ENCODE peak calls at places on chromosomes 13 and 19, in seven cellular contexts. S is osteoblast; V is SK-N-SH; H is CD8-positive, alpha-beta T cell; T is cardiac muscle cell; C is left ventricle myocardium inferior; W is HepG2. Z is an unnamed sample.

GRCh38 chr19:5354403-5354802 is 13.8 kb upstream of the PTPRS start:
- DNase-seq in W (peak; percentile 34), V (peak; percentile 58), H (no peak), C (no peak), T (no peak), S (no peak), Z (peak; percentile 48)

GRCh38 chr19:5572556-5573286 is 5.0 kb upstream of the TINCR start:
- DNase-seq in S (no peak), W (no peak), V (peak; percentile 15), T (no peak), H (no peak), C (no peak), Z (no peak)

GRCh38 chr19:32744555-32745325 is 25.2 kb downstream of the TDRD12 start:
- DNase-seq in V (no peak), T (no peak), C (no peak), W (no peak), H (no peak), S (no peak), Z (no peak)

GRCh38 chr13:99165753-99166587 is 34.7 kb upstream of the UBAC2 start:
- DNase-seq in H (no peak), C (no peak), W (no peak), T (no peak), V (no peak), S (no peak), Z (no peak)

GRCh38 chr13:89704040-89704439 is 1643.4 kb upstream of the MIR17HG start:
- DNase-seq in S (no peak), V (no peak), W (no peak), H (no peak), C (no peak), T (no peak), Z (no peak)

GRCh38 chr19:40223135-40223822 is 3.2 kb downstream of the CCNP start:
- DNase-seq in T (no peak), C (no peak), H (no peak), V (no peak), S (peak; percentile 42), W (no peak), Z (no peak)

GRCh38 chr19:10929402-10929794 is 787 bp downstream of the TIMM29 start:
- DNase-seq in V (no peak), C (no peak), T (no peak), W (no peak), H (no peak), S (peak; percentile 14), Z (peak; percentile 76)

GRCh38 chr19:2540646-2541454 is 64.9 kb downstream of the GADD45B start:
- DNase-seq in S (peak; percentile 98), H (no peak), T (peak; percentile 97), V (no peak), W (peak; percentile 95), C (peak; percentile 93), Z (peak; percentile 97)

GRCh38 chr19:12720851-12721655 is 2.7 kb downstream of the TNPO2 start:
- DNase-seq in V (peak; percentile 62), W (no peak), T (peak; percentile 8), H (no peak), C (no peak), S (peak; percentile 88), Z (no peak)

GRCh38 chr13:35599385-35599784 is 122.9 kb upstream of the MAB21L1 start:
- DNase-seq in W (no peak), S (no peak), C (no peak), T (peak; percentile 83), H (no peak), V (no peak), Z (no peak)

GRCh38 chr13:41694902-41695301 is 237.6 kb downstream of the RGCC start:
- DNase-seq in V (no peak), W (no peak), H (no peak), C (peak; percentile 21), T (peak; percentile 61), S (peak; percentile 69), Z (peak; percentile 71)

GRCh38 chr13:95319551-95320274 is 18.5 kb upstream of the ABCC4 start:
- DNase-seq in H (no peak), V (no peak), T (no peak), C (no peak), S (peak; percentile 74), W (no peak), Z (no peak)

GRCh38 chr13:68550330-68550729 is 1320.2 kb upstream of the PCDH9 start:
- DNase-seq in V (no peak), H (no peak), T (no peak), S (no peak), C (no peak), W (no peak), Z (no peak)

GRCh38 chr19:56253737-56254136 is 18.8 kb upstream of the EDDM13 start:
- DNase-seq in S (peak; percentile 57), H (no peak), W (peak; percentile 48), C (no peak), V (peak; percentile 61), T (peak; percentile 26), Z (no peak)

GRCh38 chr13:18951412-18951811 is 230.2 kb downstream of the TUBA3C start:
- DNase-seq in C (no peak), T (no peak), H (no peak), V (no peak), S (peak; percentile 63), W (no peak), Z (peak; percentile 57)

GRCh38 chr13:107767119-107767518 is 448.2 kb downstream of the LIG4 start:
- DNase-seq in W (no peak), H (no peak), C (no peak), S (no peak), T (no peak), V (peak; percentile 76), Z (no peak)

GRCh38 chr13:95948646-95949045 is 104.6 kb downstream of the UGGT2 start:
- DNase-seq in W (no peak), V (no peak), S (no peak), H (no peak), T (no peak), C (no peak), Z (no peak)

GRCh38 chr13:26867451-26868067 is 107.0 kb upstream of the GPR12 start:
- DNase-seq in C (no peak), S (peak; percentile 48), T (peak; percentile 70), V (no peak), W (no peak), H (no peak), Z (no peak)

GRCh38 chr13:42078113-42078769 is 29.8 kb downstream of the DGKH start:
- DNase-seq in H (no peak), V (peak; percentile 20), C (no peak), T (peak; percentile 59), W (peak; percentile 23), S (no peak), Z (no peak)

GRCh38 chr13:32582991-32583390 is 3.3 kb upstream of the PDS5B start:
- DNase-seq in C (no peak), T (no peak), S (no peak), H (no peak), V (no peak), W (no peak), Z (no peak)

GRCh38 chr13:47549219-47549752 is 451.8 kb downstream of the SUCLA2 start:
- DNase-seq in W (no peak), C (no peak), H (no peak), T (no peak), V (no peak), S (peak; percentile 39), Z (no peak)
- TF ChIP-seq CTCF in W (no peak), C (no peak), H (no peak), T (no peak), V (peak; percentile 15), S (no peak), Z (no peak)

GRCh38 chr19:18282788-18283141 is 1.3 kb upstream of the JUND start:
- DNase-seq in T (no peak), S (peak; percentile 53), C (no peak), H (no peak), V (no peak), W (peak; percentile 62), Z (no peak)

GRCh38 chr19:18282021-18282787 is 782 bp upstream of the JUND start:
- DNase-seq in C (no peak), V (peak; percentile 62), T (no peak), W (peak; percentile 60), H (no peak), S (no peak), Z (peak; percentile 91)

GRCh38 chr19:18284710-18285430 is 3.4 kb upstream of the JUND start:
- DNase-seq in W (no peak), T (no peak), H (no peak), C (no peak), V (no peak), S (peak; percentile 86), Z (no peak)

GRCh38 chr19:18281082-18282020 is at the start of gene JUND:
- DNase-seq in V (peak; percentile 95), C (peak; percentile 99), H (peak; percentile 95), S (peak; percentile 100), W (peak; percentile 92), T (peak; percentile 98), Z (peak; percentile 100)

GRCh38 chr19:18283338-18283737 is 1.9 kb upstream of the JUND start:
- DNase-seq in V (no peak), W (no peak), H (no peak), C (no peak), S (no peak), T (no peak), Z (no peak)
- H3K4me1 ChIP-seq in V (peaks cover 9% of the 10 kb centered on the region), W (peaks cover 65% of the 10 kb centered on the region), H (peaks cover 32% of the 10 kb centered on the region), C (peaks cover 42% of the 10 kb centered on the region), S (peaks cover 33% of the 10 kb centered on the region), T (peaks cover 22% of the 10 kb centered on the region), Z (peaks cover 19% of the 10 kb centered on the region)

DNA sequence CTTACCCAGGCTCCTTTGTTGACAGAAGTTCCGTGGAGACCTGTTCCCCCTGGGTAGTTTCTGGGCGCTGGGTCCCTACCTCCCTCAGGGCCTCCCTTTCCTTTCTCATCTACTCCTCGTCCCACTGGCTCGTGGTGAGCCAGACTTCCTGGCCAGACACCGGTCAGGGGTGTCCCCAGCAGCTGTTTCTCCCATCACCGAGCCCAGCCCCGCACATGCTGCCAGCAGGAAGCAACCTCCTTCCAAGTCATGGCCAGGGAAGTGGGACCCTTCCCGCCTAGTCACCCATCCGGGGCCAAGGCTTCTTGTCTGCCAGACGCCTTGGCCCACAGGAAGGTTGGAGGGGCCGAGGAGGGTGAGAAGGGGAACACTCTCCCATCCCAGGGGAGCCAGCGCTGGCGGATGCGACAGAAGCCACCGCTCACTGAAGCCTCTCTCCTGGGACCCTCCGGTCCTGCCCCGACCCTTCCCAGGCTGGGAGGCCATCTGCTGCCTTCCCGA is 5.7 kb downstream of the PAK4 start:
- DNase-seq in S (no peak), H (no peak), W (no peak), C (peak; percentile 71), V (peak; percentile 45), T (no peak), Z (peak; percentile 84)
- H3K27ac ChIP-seq in S (no peak overlapping the region), H (no peak overlapping the region), W (no peak overlapping the region), C (peak overlapping the region; percentile 54), V (peak overlapping the region; percentile 25), T (peak overlapping the region; percentile 45), Z (peak overlapping the region; percentile 51)

DNA sequence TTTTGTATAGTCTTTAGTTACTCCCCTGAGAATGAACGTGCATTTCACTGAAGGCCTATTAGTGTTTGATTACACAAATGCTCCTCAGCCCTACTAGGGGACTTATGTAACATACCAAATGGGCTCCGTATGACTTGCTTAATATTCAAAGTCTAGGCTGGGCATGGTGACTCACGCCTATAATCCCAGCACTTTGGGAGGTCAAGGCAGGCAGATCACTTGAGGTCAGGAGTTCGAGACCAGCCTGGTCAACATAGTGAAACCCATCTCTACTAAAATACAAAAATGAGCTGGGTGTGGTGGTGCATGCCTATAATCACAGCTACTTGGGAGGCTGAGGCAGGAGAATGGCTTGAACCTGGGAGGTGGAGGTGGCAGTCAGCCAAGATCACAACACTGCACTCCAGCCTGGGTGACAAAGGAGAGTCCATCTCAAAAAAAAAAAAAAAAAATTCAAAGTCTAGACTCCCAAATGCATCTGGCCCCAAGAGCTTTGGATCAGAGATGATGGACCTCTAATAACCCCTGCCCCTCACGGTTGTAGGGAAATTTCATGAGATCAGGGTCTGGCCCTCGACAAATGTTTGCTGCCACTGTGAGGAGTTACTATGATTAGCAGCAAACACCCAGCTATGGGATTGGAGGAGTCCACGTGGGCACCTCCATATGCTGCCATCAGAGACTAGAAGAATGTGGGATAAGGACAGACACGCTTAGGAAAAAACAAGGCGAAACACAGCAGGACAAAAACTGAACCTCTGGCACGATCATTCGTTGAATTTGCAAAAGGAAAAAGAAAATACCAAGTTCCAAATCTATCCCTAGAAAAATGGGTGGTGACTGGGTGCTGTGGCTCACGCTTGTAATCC is 4.6 kb downstream of the FBXO17 start:
- DNase-seq in W (no peak), H (no peak), T (no peak), S (peak; percentile 14), V (no peak), C (no peak), Z (no peak)
- TF ChIP-seq CTCF in W (no peak), H (no peak), T (no peak), S (no peak), V (no peak), C (no peak), Z (no peak)